ENCODE peak calls at places on chromosomes 2 and 18, in seven cellular contexts. K, I, P, S, Y, M and H are unnamed samples.

GRCh38 chr2:189613077-189613636 is 32.6 kb upstream of the SLC40A1 start:
- DNase-seq in Y (no peak), K (no peak), S (no peak), I (no peak), P (no peak), M (no peak), H (peak)

GRCh38 chr2:10078001-10078400 is 2.2 kb downstream of the CYS1 start:
- DNase-seq in K (no peak), I (no peak), S (no peak), P (no peak), Y (no peak), M (no peak), H (no peak)

GRCh38 chr2:101349893-101350662 is 37.2 kb downstream of the CREG2 start:
- DNase-seq in P (no peak), Y (no peak), I (no peak), M (no peak), K (no peak), S (no peak), H (no peak)

GRCh38 chr2:185373226-185373625 is 365.4 kb upstream of the FSIP2 start:
- DNase-seq in S (no peak), M (no peak), K (no peak), P (no peak), Y (no peak), I (no peak), H (no peak)

GRCh38 chr2:72929010-72929409 is 11.7 kb downstream of the EMX1 start:
- DNase-seq in S (no peak), P (no peak), Y (peak), M (no peak), I (no peak), K (no peak), H (no peak)

GRCh38 chr2:47864566-47864965 is 41.7 kb downstream of the FBXO11 start:
- DNase-seq in K (no peak), S (no peak), P (no peak), Y (no peak), M (no peak), I (no peak), H (no peak)

GRCh38 chr2:19736191-19736831 is 165.5 kb downstream of the TTC32 start:
- DNase-seq in P (no peak), S (no peak), Y (no peak), K (no peak), I (no peak), M (no peak), H (no peak)

GRCh38 chr2:218386505-218387368 is 4.7 kb downstream of the SLC11A1 start:
- DNase-seq in Y (no peak), K (no peak), P (peak), S (no peak), I (no peak), M (no peak), H (no peak)

GRCh38 chr18:9648431-9649163 is 34.2 kb upstream of the PPP4R1 start:
- DNase-seq in P (no peak), K (no peak), M (no peak), S (no peak), I (no peak), Y (no peak), H (no peak)

DNA sequence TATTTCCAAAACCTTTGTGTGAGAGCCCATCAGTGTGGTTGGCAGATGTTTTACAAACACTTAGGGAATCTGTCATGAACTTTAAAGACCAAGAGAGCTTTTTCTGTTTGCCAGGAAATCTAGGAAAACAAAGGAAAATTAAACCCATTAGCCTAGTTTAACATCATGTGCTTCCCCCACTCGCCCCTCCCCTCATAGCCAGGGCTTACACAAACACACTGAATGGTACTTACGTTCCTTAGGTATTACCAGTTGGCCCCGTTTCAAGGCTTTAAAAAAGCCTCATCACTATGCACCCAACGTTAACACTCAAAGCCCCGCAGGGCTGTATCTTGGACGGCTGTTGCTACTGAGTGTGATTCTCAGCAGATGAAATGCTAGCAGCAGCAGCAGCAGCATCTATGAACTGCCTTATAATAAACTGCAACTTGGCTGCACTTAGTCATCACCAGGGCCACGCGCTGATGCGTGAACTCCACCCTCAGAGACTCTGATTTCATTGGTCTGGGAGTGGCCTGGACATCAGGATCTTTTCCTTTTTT is 20.1 kb upstream of the TTC39C start:
- DNase-seq in S (no peak), I (no peak), M (no peak), P (peak), K (no peak), Y (peak), H (no peak)
- TF ChIP-seq POLR2A in S (no peak), I (peak), M (no peak), P (no peak), K (peak), Y (no peak), H (no peak)

GRCh38 chr18:59358611-59359575 is at the start of gene LMAN1:
- DNase-seq in M (peak), P (peak), Y (peak), S (peak), K (peak), I (peak), H (peak)
- TF ChIP-seq POLR2A in M (no peak), P (no peak), Y (no peak), S (peak), K (peak), I (peak), H (peak)

GRCh38 chr18:63126134-63127067 is 193.2 kb downstream of the BCL2 start:
- DNase-seq in Y (no peak), S (no peak), P (no peak), I (no peak), M (no peak), K (no peak), H (no peak)
- TF ChIP-seq POLR2A in Y (no peak), S (no peak), P (no peak), I (no peak), M (no peak), K (no peak), H (no peak)

GRCh38 chr2:172442072-172442895 is 14.9 kb downstream of the ITGA6 start:
- DNase-seq in Y (no peak), S (peak), P (peak), K (no peak), M (peak), I (no peak), H (peak)
- TF ChIP-seq POLR2A in Y (no peak), S (no peak), P (no peak), K (no peak), M (no peak), I (no peak), H (no peak)

DNA sequence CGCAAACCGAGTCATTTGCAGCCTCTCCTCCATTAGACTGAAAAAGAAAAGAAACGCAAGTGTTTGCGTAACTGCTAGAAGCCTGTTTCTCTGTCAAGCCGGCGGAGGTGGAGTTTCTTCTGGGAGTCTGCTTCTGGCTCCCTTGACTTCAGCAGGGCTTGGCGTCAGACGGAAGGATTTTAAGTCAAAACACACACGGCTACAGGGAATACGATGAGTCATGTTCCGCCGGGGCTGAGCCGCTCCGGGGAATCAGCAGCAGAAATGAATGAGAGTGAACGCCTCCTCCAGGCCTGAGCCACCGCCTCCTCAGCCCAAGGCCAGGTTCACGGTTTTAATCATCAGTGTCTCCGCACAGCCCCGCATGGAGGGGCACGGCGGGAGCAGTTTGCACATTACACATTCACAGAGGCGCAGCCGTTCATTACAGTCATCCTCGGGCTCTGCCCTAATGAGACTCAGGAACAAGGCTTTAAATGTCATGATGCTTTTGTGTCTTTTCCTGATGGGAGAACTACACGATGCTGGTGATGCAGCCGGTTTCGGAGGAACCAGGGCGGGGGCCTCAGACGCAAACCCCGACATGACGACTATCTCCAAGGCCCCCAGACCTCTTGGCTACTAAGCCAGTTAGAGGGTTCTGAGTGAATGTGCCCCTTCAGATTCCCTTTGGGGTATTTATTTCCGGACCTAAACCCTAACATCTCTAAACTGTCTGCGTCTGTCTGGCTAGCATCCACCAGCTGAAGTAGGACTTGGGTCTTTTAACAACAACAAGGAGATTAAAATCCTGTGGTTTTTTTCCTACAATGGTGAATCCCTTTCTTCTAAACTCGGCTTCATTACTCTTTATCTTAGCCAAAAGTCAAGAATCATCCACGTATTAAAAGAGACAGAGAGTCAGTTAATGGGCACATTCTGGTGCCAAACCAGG is 11.1 kb upstream of the SCG2 start:
- DNase-seq in I (peak), K (no peak), M (peak), P (peak), Y (peak), S (peak), H (no peak)
- TF ChIP-seq POLR2A in I (no peak), K (no peak), M (no peak), P (no peak), Y (no peak), S (peak), H (no peak)

GRCh38 chr2:74146929-74147728 is 583 bp downstream of the BOLA3 start:
- DNase-seq in M (no peak), K (peak), P (peak), I (no peak), Y (no peak), S (no peak), H (peak)

GRCh38 chr2:74148457-74149248 is 941 bp upstream of the BOLA3 start:
- DNase-seq in S (no peak), I (no peak), P (no peak), Y (no peak), K (no peak), M (no peak), H (peak)

GRCh38 chr2:74149249-74149530 is 1.5 kb upstream of the BOLA3 start:
- DNase-seq in M (no peak), P (no peak), S (no peak), I (no peak), K (no peak), Y (no peak), H (peak)

GRCh38 chr2:74149570-74150319 is 2.0 kb upstream of the BOLA3 start:
- DNase-seq in I (no peak), M (no peak), Y (no peak), K (no peak), S (no peak), P (no peak), H (peak)

GRCh38 chr2:74147729-74148456 is at the start of gene BOLA3:
- DNase-seq in K (peak), S (peak), M (peak), Y (peak), P (peak), I (peak), H (peak)
- TF ChIP-seq POLR2A in K (peak), S (peak), M (no peak), Y (no peak), P (peak), I (peak), H (peak)

DNA sequence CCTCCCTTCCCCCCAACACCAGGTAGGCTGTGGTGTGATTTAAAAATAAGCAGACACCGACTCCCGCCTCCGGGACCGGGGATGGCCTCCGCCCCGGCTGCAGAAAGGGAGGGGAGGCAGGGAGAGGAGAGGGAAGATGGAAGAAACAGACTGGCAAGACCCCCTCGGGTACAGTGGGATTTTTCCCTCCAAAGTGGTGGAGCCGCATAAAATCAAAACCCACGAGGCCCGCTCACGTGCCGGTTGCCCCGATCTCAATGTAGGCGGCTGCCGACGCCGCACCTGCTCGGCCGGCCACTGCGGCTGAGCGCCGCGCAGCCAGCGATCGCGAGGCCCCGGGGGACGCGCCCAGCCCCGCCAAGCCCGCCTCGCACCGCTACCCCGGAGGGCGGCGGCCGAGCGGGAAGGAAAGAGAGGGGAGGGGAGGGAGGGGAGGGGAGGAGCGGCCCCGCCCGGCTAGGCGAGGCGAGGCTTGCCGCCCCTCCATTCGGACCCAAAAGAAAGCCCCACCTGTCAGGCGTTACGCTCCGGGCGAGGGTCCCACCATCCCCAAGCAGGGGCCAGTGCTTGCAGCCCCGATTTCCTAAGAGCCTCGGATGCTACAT is 804 bp downstream of the ADD2 start:
- DNase-seq in I (peak), Y (no peak), S (peak), M (no peak), P (no peak), K (no peak), H (peak)
- TF ChIP-seq POLR2A in I (no peak), Y (no peak), S (no peak), M (no peak), P (no peak), K (no peak), H (no peak)

DNA sequence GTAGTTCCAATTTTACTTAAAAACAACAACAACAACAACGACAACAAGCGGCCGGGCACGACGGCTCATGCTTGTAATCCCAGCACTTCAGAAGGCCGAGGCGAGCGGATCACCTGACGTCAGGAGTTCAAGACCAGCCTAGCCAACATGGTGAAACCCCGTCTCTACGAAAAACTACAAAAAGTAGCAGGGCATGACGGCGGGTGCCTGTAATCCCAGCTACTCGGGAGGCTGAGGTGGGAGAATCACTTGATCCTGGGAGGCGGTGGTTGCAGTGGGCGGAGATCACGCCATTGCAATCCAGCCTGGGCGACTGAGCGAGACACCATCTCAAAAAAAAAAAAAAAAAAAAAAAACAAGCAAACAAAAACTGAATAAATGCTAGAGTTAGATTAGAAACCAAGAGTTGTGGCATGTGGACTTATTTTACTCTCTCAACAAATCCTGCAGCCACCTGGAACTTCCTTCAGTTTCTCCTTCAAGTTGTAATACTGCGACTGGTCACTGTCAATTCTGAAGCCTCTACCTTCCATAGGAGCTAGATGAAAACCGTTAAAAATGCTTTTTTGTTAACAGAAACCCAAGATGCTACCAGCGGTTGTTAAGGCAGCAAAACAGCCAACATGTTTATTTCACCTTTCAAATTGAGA is 1.3 kb downstream of the ATP5F1A start:
- DNase-seq in S (no peak), Y (no peak), M (no peak), K (no peak), I (no peak), P (peak), H (peak)
- TF ChIP-seq POLR2A in S (no peak), Y (no peak), M (no peak), K (no peak), I (no peak), P (no peak), H (no peak)

GRCh38 chr18:55589625-55590291 is 1.8 kb upstream of the TCF4 start:
- DNase-seq in I (peak), K (peak), M (peak), S (peak), P (peak), Y (peak), H (peak)
- TF ChIP-seq POLR2A in I (peak), K (peak), M (no peak), S (peak), P (peak), Y (peak), H (peak)